ENCODE peak calls at places on chromosomes 2 and 18, in five cellular contexts. M, R, Z, H and B are unnamed samples. For H3K4me1, the result is how much of the 10 kb centered on the place peaks cover.

GRCh38 chr18:74252032-74252380 is 39.8 kb downstream of the CYB5A start:
- DNase-seq in H (no peak), M (no peak), Z (no peak), R (no peak), B (no peak)

GRCh38 chr2:226738821-226739507 is 60.7 kb downstream of the IRS1 start:
- DNase-seq in R (no peak), H (no peak), Z (no peak), M (no peak), B (no peak)

GRCh38 chr2:186543561-186544131 is 46.2 kb upstream of the ITGAV start:
- DNase-seq in R (no peak), H (no peak), Z (no peak), M (no peak), B (no peak)

GRCh38 chr2:233816334-233816733 is 38.0 kb downstream of the HJURP start:
- DNase-seq in M (no peak), R (no peak), Z (no peak), H (no peak), B (no peak)

GRCh38 chr18:76349067-76349715 is 145.9 kb downstream of the ZNF516 start:
- DNase-seq in H (peak), R (no peak), M (peak), Z (peak), B (peak)

GRCh38 chr2:129160879-129161278 is 818.6 kb upstream of the RAB6C start:
- DNase-seq in H (no peak), R (no peak), M (no peak), Z (no peak), B (no peak)

GRCh38 chr2:625415-626135 is 51.6 kb downstream of the TMEM18 start:
- DNase-seq in R (no peak), H (no peak), M (no peak), Z (no peak), B (no peak)

GRCh38 chr2:181680055-181680936 is at the start of gene NEUROD1:
- DNase-seq in H (no peak), M (no peak), R (no peak), Z (peak), B (peak)

GRCh38 chr18:2981212-2981728 is 31.7 kb downstream of the LPIN2 start:
- DNase-seq in Z (no peak), H (no peak), M (no peak), R (no peak), B (no peak)

GRCh38 chr2:28355521-28356094 is 37.0 kb upstream of the FOSL2 start:
- DNase-seq in Z (no peak), R (no peak), M (no peak), H (peak), B (no peak)

GRCh38 chr2:168500516-168500915 is 44.4 kb downstream of the CERS6 start:
- DNase-seq in Z (no peak), H (no peak), R (no peak), M (no peak), B (no peak)

GRCh38 chr18:11798271-11798670 is 52.9 kb upstream of the CHMP1B start:
- DNase-seq in Z (no peak), R (no peak), H (no peak), M (no peak), B (no peak)

GRCh38 chr18:54717673-54718435 is 110.4 kb upstream of the RAB27B start:
- DNase-seq in H (peak), R (peak), Z (peak), M (no peak), B (no peak)

GRCh38 chr2:104850322-104851184 is 3.4 kb upstream of the POU3F3 start:
- DNase-seq in M (no peak), R (no peak), Z (no peak), H (no peak), B (no peak)

GRCh38 chr2:177031435-177032222 is 181.0 kb upstream of the HNRNPA3 start:
- DNase-seq in H (no peak), M (no peak), R (no peak), Z (no peak), B (no peak)

GRCh38 chr2:109217362-109218086 is 88.5 kb downstream of the SH3RF3 start:
- DNase-seq in Z (no peak), M (no peak), R (no peak), H (no peak), B (no peak)

GRCh38 chr18:31065036-31065773 is 22.7 kb upstream of the DSC3 start:
- DNase-seq in H (no peak), R (peak), M (no peak), Z (no peak), B (no peak)

GRCh38 chr2:60811491-60812370 is 55.7 kb downstream of the PAPOLG start:
- DNase-seq in H (no peak), M (no peak), Z (no peak), R (no peak), B (no peak)

GRCh38 chr18:55268146-55268545 is 308.9 kb upstream of the CCDC68 start:
- DNase-seq in M (no peak), R (peak), H (no peak), Z (no peak), B (no peak)

GRCh38 chr2:70966681-70967080 is 11.7 kb upstream of the ANKRD53 start:
- DNase-seq in H (no peak), R (no peak), M (no peak), Z (no peak), B (no peak)

GRCh38 chr2:170711774-170712652 is 3.1 kb upstream of the SP5 start:
- DNase-seq in Z (peak), M (no peak), H (no peak), R (no peak), B (no peak)

GRCh38 chr2:54595161-54595803 is 128.2 kb upstream of the EML6 start:
- DNase-seq in Z (no peak), R (no peak), M (no peak), H (no peak), B (no peak)

GRCh38 chr2:54594048-54594447 is 129.4 kb upstream of the EML6 start:
- DNase-seq in H (no peak), R (no peak), M (no peak), Z (no peak), B (no peak)

GRCh38 chr2:54590216-54590961 is 133.1 kb upstream of the EML6 start:
- DNase-seq in Z (no peak), H (no peak), R (no peak), M (no peak), B (no peak)

GRCh38 chr2:54591551-54591950 is 131.9 kb upstream of the EML6 start:
- DNase-seq in Z (no peak), R (no peak), H (no peak), M (no peak), B (no peak)

GRCh38 chr2:54593249-54593648 is 130.2 kb upstream of the EML6 start:
- DNase-seq in R (no peak), Z (no peak), M (no peak), H (no peak), B (no peak)
- H3K4me1 ChIP-seq in R (half or more), Z (under half), M (under half), H (half or more), B (under half)

DNA sequence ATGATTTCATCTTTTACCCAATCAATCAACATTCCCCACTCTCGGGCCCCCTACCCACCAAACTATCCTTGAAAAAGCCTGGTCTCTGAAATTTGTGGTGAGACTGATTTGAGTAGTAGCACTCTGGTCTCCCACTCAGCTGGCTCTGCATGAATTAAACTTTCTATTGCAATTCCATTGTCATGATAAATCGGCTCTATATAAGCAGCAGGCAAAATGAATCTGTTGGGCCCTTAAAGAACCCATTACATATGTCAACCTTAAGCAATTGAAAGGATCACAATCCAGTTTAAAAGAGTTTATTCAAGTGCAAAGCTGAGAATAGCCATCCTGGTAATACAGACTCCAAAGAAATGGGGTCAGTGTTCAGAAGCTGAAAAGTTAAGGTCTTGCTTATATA is 68.2 kb downstream of the NEURL3 start:
- DNase-seq in Z (no peak), R (no peak), M (no peak), H (no peak), B (no peak)
- H3K4me3 ChIP-seq in Z (no peak), R (no peak), M (no peak), H (no peak), B (no peak)

GRCh38 chr18:45201489-45201888 is 413.8 kb upstream of the SLC14A2 start:
- DNase-seq in H (no peak), Z (no peak), R (no peak), M (no peak), B (no peak)

GRCh38 chr18:45198526-45198925 is 416.8 kb upstream of the SLC14A2 start:
- DNase-seq in H (no peak), R (no peak), M (no peak), Z (no peak), B (no peak)

GRCh38 chr18:45201029-45201428 is 414.2 kb upstream of the SLC14A2 start:
- DNase-seq in M (no peak), Z (no peak), H (no peak), R (no peak), B (no peak)

DNA sequence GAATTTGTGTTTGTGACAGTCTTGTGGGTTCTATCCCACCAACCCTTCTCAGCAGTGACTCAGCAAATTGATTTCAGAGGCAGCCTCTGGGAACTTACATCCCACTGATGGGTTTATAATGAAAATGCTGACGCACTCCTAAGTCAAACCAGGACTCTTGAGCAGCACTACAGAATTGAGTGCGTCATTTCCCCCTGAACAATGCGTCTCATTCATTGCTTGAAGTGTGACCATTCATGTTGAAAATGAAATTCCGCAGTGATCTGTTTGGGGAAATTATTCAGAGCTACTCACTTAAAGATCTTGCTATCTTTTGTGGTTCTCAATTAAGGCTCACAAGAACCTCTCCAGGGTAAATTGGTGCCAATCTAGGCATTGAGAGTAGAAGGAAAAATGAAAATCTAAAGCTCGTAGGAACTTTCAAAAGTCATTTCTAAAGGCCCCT is 417.7 kb upstream of the SLC14A2 start:
- DNase-seq in R (peak), M (no peak), H (no peak), Z (no peak), B (no peak)
- TF ChIP-seq ZNF274 in R (no peak), M (no peak), H (no peak), Z (no peak), B (no peak)

GRCh38 chr2:231372326-231372725 is 23.2 kb upstream of the B3GNT7 start:
- DNase-seq in H (no peak), Z (no peak), R (no peak), M (no peak), B (no peak)

GRCh38 chr2:231371430-231372054 is 24.0 kb upstream of the B3GNT7 start:
- DNase-seq in H (no peak), Z (no peak), R (no peak), M (no peak), B (no peak)

GRCh38 chr2:231370749-231371429 is 24.6 kb upstream of the B3GNT7 start:
- DNase-seq in H (no peak), M (no peak), R (no peak), Z (no peak), B (peak)

GRCh38 chr2:231373184-231373583 is 22.3 kb upstream of the B3GNT7 start:
- DNase-seq in Z (no peak), H (no peak), R (no peak), M (no peak), B (no peak)

DNA sequence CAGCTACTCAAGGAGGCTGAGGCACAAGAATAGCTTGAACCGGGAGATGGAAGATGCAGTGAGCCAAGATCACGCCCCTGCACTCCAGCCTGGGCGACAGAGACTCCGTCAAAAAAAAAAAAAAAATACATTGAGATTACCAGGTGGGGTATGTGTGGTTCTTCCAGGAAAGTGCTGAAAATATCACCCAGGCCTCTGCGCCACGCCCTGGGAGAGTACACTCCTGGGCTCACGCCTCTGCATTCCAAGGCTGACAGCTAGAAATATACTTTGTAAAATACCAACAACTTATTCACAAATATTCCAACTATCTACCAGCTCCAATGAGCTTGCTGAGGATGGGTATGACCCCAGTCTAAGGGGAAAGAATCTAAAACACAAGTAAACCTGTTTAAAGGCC is 21.7 kb upstream of the B3GNT7 start:
- DNase-seq in Z (no peak), R (no peak), M (no peak), H (peak), B (no peak)
- H3K4me1 ChIP-seq in Z (under half), R (under half), M (under half), H (under half), B (under half)

GRCh38 chr2:24768601-24769000 is 24.6 kb downstream of the PTRHD1 start:
- DNase-seq in M (no peak), H (no peak), R (no peak), Z (no peak), B (no peak)

GRCh38 chr2:24766609-24767008 is 26.6 kb downstream of the PTRHD1 start:
- DNase-seq in H (no peak), R (no peak), Z (no peak), M (no peak), B (no peak)

GRCh38 chr2:24771099-24771498 is 22.1 kb downstream of the PTRHD1 start:
- DNase-seq in Z (no peak), R (no peak), M (no peak), H (peak), B (no peak)

GRCh38 chr2:24771905-24772586 is 21.1 kb downstream of the PTRHD1 start:
- DNase-seq in R (no peak), H (no peak), M (no peak), Z (no peak), B (no peak)

DNA sequence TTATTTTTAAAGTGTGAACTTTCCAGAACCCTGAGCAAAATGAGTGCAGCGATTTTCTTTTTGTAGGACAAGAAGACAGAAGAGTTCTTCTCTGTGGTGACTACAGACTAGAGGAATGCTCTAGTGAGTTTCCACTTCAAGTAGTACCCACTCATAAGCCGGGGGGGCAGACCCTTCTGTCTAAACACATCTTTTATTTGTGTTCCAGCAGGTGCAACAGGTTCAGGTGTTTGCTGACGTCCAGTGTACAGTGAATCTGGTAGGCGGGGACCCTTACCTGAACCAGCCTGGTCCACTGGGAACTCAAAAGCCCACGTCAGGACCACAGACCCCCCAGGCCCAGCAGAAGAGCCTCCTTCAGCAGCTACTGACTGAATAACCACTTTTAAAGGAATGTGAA is 25.2 kb downstream of the PTRHD1 start:
- DNase-seq in Z (no peak), H (no peak), R (no peak), M (no peak), B (no peak)
- H3K4me3 ChIP-seq in Z (no peak), H (no peak), R (no peak), M (no peak), B (no peak)

DNA sequence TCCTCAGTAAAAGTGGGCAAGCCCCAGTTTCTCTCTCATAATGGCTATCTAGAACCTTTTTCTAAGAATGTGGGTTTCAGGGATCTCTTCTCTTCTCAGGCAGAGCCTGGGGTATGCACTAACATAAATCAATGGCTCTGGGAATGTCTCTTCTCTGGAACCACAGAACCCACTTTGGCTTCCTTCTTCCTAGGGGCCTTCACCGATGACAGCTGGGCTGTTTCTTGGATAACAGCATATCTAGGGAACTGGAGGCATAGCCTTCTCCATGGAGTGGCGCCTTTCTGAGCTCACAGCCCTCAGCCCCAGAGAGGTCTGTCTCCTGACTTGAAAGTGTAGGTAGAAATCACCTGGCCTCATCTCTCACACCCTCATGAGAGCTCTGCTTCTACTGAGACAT is 247.9 kb downstream of the CLIP4 start:
- DNase-seq in M (no peak), R (no peak), Z (no peak), H (no peak), B (no peak)
- TF ChIP-seq ZNF274 in M (no peak), R (no peak), Z (no peak), H (no peak), B (no peak)

GRCh38 chr2:239239607-239240479 is 161.0 kb downstream of the HDAC4 start:
- DNase-seq in M (no peak), H (no peak), Z (no peak), R (no peak), B (no peak)

GRCh38 chr2:239238839-239239606 is 161.8 kb downstream of the HDAC4 start:
- DNase-seq in Z (no peak), H (no peak), R (no peak), M (no peak), B (no peak)

GRCh38 chr2:239240480-239240881 is 160.3 kb downstream of the HDAC4 start:
- DNase-seq in R (no peak), M (no peak), H (peak), Z (no peak), B (no peak)

GRCh38 chr2:239238381-239238780 is 162.4 kb downstream of the HDAC4 start:
- DNase-seq in R (no peak), Z (no peak), H (no peak), M (no peak), B (no peak)

GRCh38 chr2:239241431-239241830 is 159.4 kb downstream of the HDAC4 start:
- DNase-seq in R (no peak), Z (no peak), M (no peak), H (no peak), B (no peak)
- H3K4me1 ChIP-seq in R (under half), Z (under half), M (under half), H (under half), B (under half)

DNA sequence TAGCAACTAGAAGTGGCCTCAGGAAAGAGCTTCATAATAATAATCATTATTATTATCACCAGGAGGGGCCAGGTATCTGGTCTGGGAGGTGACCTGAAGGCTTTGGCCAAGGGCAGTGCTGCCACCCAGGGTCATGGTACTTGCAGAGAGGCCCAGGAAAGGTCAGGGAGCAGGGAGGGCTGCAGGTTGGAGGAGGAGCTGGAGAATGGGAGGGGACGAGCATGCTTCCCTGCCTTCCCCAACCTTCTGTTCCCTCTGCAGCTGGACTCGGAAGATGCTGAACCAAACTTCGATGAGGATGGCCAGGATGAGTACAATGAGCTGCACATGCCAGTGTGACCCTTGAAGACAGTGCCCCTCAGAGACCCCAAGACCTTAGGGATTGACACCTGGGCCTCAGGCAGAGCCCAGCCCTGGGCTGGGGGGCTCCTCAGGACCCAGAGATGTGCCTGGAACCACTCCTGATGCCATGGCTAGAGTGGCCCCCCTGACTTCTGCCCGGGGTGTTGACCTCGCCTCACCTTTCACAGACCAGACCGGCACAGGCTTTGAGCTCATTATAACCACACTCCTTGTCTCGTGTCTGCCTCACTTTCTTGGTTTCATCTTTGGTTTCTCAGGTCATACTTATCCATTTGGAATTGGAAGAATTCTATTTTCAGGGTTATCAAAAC is 14.1 kb downstream of the SLC4A3 start:
- DNase-seq in H (no peak), M (no peak), R (no peak), Z (no peak), B (no peak)
- H3K4me3 ChIP-seq in H (no peak), M (no peak), R (no peak), Z (no peak), B (no peak)

GRCh38 chr18:63321291-63321690 is 1.7 kb upstream of the BCL2 start:
- DNase-seq in H (no peak), M (no peak), R (no peak), Z (no peak), B (no peak)

GRCh38 chr18:63325086-63325686 is 5.6 kb upstream of the BCL2 start:
- DNase-seq in M (no peak), H (no peak), R (no peak), Z (no peak), B (no peak)

GRCh38 chr18:63322246-63322645 is 2.7 kb upstream of the BCL2 start:
- DNase-seq in R (no peak), H (no peak), Z (no peak), M (no peak), B (no peak)

GRCh38 chr18:63320690-63321265 is 1.2 kb upstream of the BCL2 start:
- DNase-seq in Z (no peak), M (no peak), R (no peak), H (peak), B (no peak)

GRCh38 chr18:63322908-63323634 is 3.5 kb upstream of the BCL2 start:
- DNase-seq in Z (no peak), H (peak), M (peak), R (no peak), B (no peak)
- TF ChIP-seq ZNF274 in Z (no peak), H (no peak), M (no peak), R (no peak), B (no peak)

GRCh38 chr2:47080888-47081301 is 74.2 kb downstream of the STPG4 start:
- DNase-seq in R (no peak), H (no peak), M (no peak), Z (no peak), B (no peak)
- H3K4me1 ChIP-seq in R (under half), H (under half), M (under half), Z (under half), B (under half)